ENCODE peak calls at places on chromosomes 5 and 9, in nine cellular contexts. One of them, this sample, is unnamed.
A peak's percentile ranks its signal among the peaks of the same experiment; 100 is the strongest.

GRCh38 chr5:146059349-146060220 is 45.8 kb downstream of the PLAC8L1 start:
- DNase-seq in AG04450: no peak
- DNase-seq in pancreas: no peak
- DNase-seq in GM23338: no peak
- DNase-seq in RWPE2: no peak
- DNase-seq in astrocyte: no peak
- DNase-seq in heart right ventricle: peak; percentile 56
- DNase-seq in MM.1S: no peak
- DNase-seq in osteocyte: no peak
- DNase-seq in this sample: no peak

GRCh38 chr5:139561655-139562451 is 714 bp downstream of the UBE2D2 start:
- DNase-seq in AG04450: no peak
- DNase-seq in pancreas: peak; percentile 39
- DNase-seq in GM23338: peak; percentile 45
- DNase-seq in RWPE2: peak; percentile 66
- DNase-seq in astrocyte: peak; percentile 25
- DNase-seq in heart right ventricle: peak; percentile 62
- DNase-seq in MM.1S: peak; percentile 44
- DNase-seq in osteocyte: peak; percentile 88
- DNase-seq in this sample: peak; percentile 64

GRCh38 chr5:151684690-151685361 is 1.9 kb downstream of the SPARC start:
- DNase-seq in AG04450: peak; percentile 94
- DNase-seq in pancreas: no peak
- DNase-seq in GM23338: peak; percentile 94
- DNase-seq in RWPE2: no peak
- DNase-seq in astrocyte: peak; percentile 95
- DNase-seq in heart right ventricle: no peak
- DNase-seq in MM.1S: no peak
- DNase-seq in osteocyte: peak; percentile 90
- DNase-seq in this sample: peak; percentile 84

GRCh38 chr9:76045217-76045616 is 154.7 kb downstream of the PCSK5 start:
- DNase-seq in AG04450: no peak
- DNase-seq in pancreas: no peak
- DNase-seq in GM23338: peak; percentile 74
- DNase-seq in RWPE2: no peak
- DNase-seq in astrocyte: no peak
- DNase-seq in heart right ventricle: no peak
- DNase-seq in MM.1S: no peak
- DNase-seq in osteocyte: no peak
- DNase-seq in this sample: no peak

GRCh38 chr9:123265833-123266232 is 2.6 kb downstream of the STRBP start:
- DNase-seq in AG04450: no peak
- DNase-seq in pancreas: no peak
- DNase-seq in GM23338: peak; percentile 29
- DNase-seq in RWPE2: no peak
- DNase-seq in astrocyte: no peak
- DNase-seq in heart right ventricle: no peak
- DNase-seq in MM.1S: peak; percentile 23
- DNase-seq in osteocyte: no peak
- DNase-seq in this sample: no peak

GRCh38 chr9:89813482-89813881 is 208.7 kb downstream of the GADD45G start:
- DNase-seq in AG04450: no peak
- DNase-seq in pancreas: no peak
- DNase-seq in GM23338: no peak
- DNase-seq in RWPE2: no peak
- DNase-seq in astrocyte: no peak
- DNase-seq in heart right ventricle: no peak
- DNase-seq in MM.1S: no peak
- DNase-seq in osteocyte: peak; percentile 36
- DNase-seq in this sample: no peak

GRCh38 chr5:156322666-156323065 is 4.3 kb upstream of the SGCD start:
- DNase-seq in AG04450: no peak
- DNase-seq in pancreas: no peak
- DNase-seq in GM23338: no peak
- DNase-seq in RWPE2: no peak
- DNase-seq in astrocyte: no peak
- DNase-seq in heart right ventricle: no peak
- DNase-seq in MM.1S: no peak
- DNase-seq in osteocyte: no peak
- DNase-seq in this sample: no peak

GRCh38 chr5:139426222-139426885 is 13.0 kb downstream of the DNAJC18 start:
- DNase-seq in AG04450: no peak
- DNase-seq in pancreas: no peak
- DNase-seq in GM23338: no peak
- DNase-seq in RWPE2: no peak
- DNase-seq in astrocyte: peak; percentile 76
- DNase-seq in heart right ventricle: no peak
- DNase-seq in MM.1S: no peak
- DNase-seq in osteocyte: no peak
- DNase-seq in this sample: no peak

GRCh38 chr5:9156282-9156681 is 389.6 kb downstream of the SEMA5A start:
- DNase-seq in AG04450: peak; percentile 30
- DNase-seq in pancreas: no peak
- DNase-seq in GM23338: peak; percentile 66
- DNase-seq in RWPE2: no peak
- DNase-seq in astrocyte: peak; percentile 29
- DNase-seq in heart right ventricle: no peak
- DNase-seq in MM.1S: no peak
- DNase-seq in osteocyte: no peak
- DNase-seq in this sample: peak; percentile 31

GRCh38 chr9:82334286-82334685 is 345.7 kb downstream of the SPATA31D1 start:
- DNase-seq in AG04450: no peak
- DNase-seq in pancreas: no peak
- DNase-seq in GM23338: no peak
- DNase-seq in RWPE2: no peak
- DNase-seq in astrocyte: peak; percentile 69
- DNase-seq in heart right ventricle: no peak
- DNase-seq in MM.1S: no peak
- DNase-seq in osteocyte: no peak
- DNase-seq in this sample: no peak

GRCh38 chr9:118630931-118631595 is 738.2 kb downstream of the BRINP1 start:
- DNase-seq in AG04450: no peak
- DNase-seq in pancreas: no peak
- DNase-seq in GM23338: no peak
- DNase-seq in RWPE2: no peak
- DNase-seq in astrocyte: peak; percentile 18
- DNase-seq in heart right ventricle: no peak
- DNase-seq in MM.1S: no peak
- DNase-seq in osteocyte: no peak
- DNase-seq in this sample: no peak

GRCh38 chr5:57839025-57839424 is 356.4 kb upstream of the ACTBL2 start:
- DNase-seq in AG04450: no peak
- DNase-seq in pancreas: no peak
- DNase-seq in GM23338: no peak
- DNase-seq in RWPE2: no peak
- DNase-seq in astrocyte: no peak
- DNase-seq in heart right ventricle: no peak
- DNase-seq in MM.1S: no peak
- DNase-seq in osteocyte: no peak
- DNase-seq in this sample: no peak

GRCh38 chr5:179530069-179530998 is 20.0 kb upstream of the RUFY1 start:
- DNase-seq in AG04450: no peak
- DNase-seq in pancreas: no peak
- DNase-seq in GM23338: peak; percentile 89
- DNase-seq in RWPE2: no peak
- DNase-seq in astrocyte: peak; percentile 10
- DNase-seq in heart right ventricle: peak; percentile 78
- DNase-seq in MM.1S: no peak
- DNase-seq in osteocyte: no peak
- DNase-seq in this sample: peak; percentile 52

GRCh38 chr9:676780-677458 is 164.6 kb upstream of the DMRT1 start:
- DNase-seq in AG04450: no peak
- DNase-seq in pancreas: no peak
- DNase-seq in GM23338: no peak
- DNase-seq in RWPE2: no peak
- DNase-seq in astrocyte: no peak
- DNase-seq in heart right ventricle: no peak
- DNase-seq in MM.1S: no peak
- DNase-seq in osteocyte: no peak
- DNase-seq in this sample: no peak

GRCh38 chr5:96509721-96510383 is 76.8 kb upstream of the PCSK1 start:
- DNase-seq in AG04450: peak; percentile 85
- DNase-seq in pancreas: no peak
- DNase-seq in GM23338: no peak
- DNase-seq in RWPE2: no peak
- DNase-seq in astrocyte: peak; percentile 93
- DNase-seq in heart right ventricle: no peak
- DNase-seq in MM.1S: no peak
- DNase-seq in osteocyte: no peak
- DNase-seq in this sample: no peak

GRCh38 chr9:8188720-8189407 is 389.3 kb upstream of the DMAC1 start:
- DNase-seq in AG04450: no peak
- DNase-seq in pancreas: no peak
- DNase-seq in GM23338: no peak
- DNase-seq in RWPE2: no peak
- DNase-seq in astrocyte: no peak
- DNase-seq in heart right ventricle: no peak
- DNase-seq in MM.1S: no peak
- DNase-seq in osteocyte: no peak
- DNase-seq in this sample: no peak

GRCh38 chr5:98275980-98276379 is 497.5 kb upstream of the RGMB start:
- DNase-seq in AG04450: no peak
- DNase-seq in pancreas: no peak
- DNase-seq in GM23338: no peak
- DNase-seq in RWPE2: no peak
- DNase-seq in astrocyte: no peak
- DNase-seq in heart right ventricle: no peak
- DNase-seq in MM.1S: no peak
- DNase-seq in osteocyte: no peak
- DNase-seq in this sample: no peak

GRCh38 chr9:35903049-35903448 is 3.0 kb upstream of the HRCT1 start:
- DNase-seq in AG04450: no peak
- DNase-seq in pancreas: no peak
- DNase-seq in GM23338: peak; percentile 77
- DNase-seq in RWPE2: no peak
- DNase-seq in astrocyte: peak; percentile 34
- DNase-seq in heart right ventricle: no peak
- DNase-seq in MM.1S: peak; percentile 85
- DNase-seq in osteocyte: peak; percentile 21
- DNase-seq in this sample: no peak

GRCh38 chr9:95120781-95121370 is 196.6 kb downstream of the FANCC start:
- DNase-seq in AG04450: no peak
- DNase-seq in pancreas: no peak
- DNase-seq in GM23338: no peak
- DNase-seq in RWPE2: no peak
- DNase-seq in astrocyte: no peak
- DNase-seq in heart right ventricle: no peak
- DNase-seq in MM.1S: no peak
- DNase-seq in osteocyte: no peak
- DNase-seq in this sample: no peak

DNA sequence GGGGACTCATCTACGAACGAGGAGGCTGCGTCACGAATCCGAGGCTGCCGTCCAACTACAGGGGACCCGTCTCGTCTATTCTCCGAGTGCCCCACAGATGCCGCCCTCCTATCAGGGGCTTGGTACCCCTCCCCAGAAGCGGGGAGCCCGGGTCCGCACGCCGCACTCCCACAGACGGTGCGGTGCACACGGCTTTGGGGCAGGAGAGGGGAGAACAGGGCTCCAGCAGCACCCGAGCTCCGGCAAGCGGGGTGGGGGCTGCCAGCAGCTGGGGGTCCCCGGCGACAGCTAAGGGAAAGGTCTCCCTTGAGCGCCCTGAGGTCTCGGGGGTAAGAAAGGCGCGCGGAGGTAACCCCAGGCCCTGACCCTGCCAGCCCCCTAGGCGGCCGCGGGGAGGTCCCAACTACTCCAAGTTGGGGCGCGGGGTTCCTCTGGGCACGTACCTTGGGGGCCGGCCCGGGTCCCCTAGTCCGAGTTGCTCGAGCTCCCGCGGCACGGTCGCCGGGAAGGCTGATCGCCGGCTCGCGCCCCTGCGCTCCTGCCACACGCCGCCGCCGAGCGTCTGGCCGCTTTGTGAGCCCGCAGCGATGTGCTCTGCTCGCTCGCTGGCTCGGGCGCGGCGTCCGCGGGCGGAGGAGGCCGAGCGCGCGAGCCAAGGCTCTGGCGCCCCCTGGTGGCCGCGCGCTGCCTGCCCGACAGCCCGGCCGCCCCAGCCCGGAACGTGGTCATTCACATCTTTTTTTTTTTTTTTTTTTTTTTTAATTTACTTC is at the start of gene SPOCK1:
- DNase-seq in AG04450: no peak
- DNase-seq in pancreas: peak; percentile 46
- DNase-seq in GM23338: peak; percentile 90
- DNase-seq in RWPE2: no peak
- DNase-seq in astrocyte: peak; percentile 39
- DNase-seq in heart right ventricle: peak; percentile 75
- DNase-seq in MM.1S: peak; percentile 77
- DNase-seq in osteocyte: peak; percentile 95
- DNase-seq in this sample: peak; percentile 86
- TF ChIP-seq CTCF in AG04450: peak; percentile 57
- TF ChIP-seq CTCF in pancreas: peak; percentile 86
- TF ChIP-seq CTCF in GM23338: peak; percentile 36
- TF ChIP-seq CTCF in RWPE2: peak; percentile 99
- TF ChIP-seq CTCF in astrocyte: peak; percentile 41
- TF ChIP-seq CTCF in heart right ventricle: peak; percentile 90
- TF ChIP-seq CTCF in MM.1S: peak; percentile 32
- TF ChIP-seq CTCF in osteocyte: peak; percentile 79
- TF ChIP-seq CTCF in this sample: peak; percentile 94

GRCh38 chr9:136625101-136626065 is 37.3 kb upstream of the EGFL7 start:
- DNase-seq in AG04450: no peak
- DNase-seq in pancreas: peak; percentile 87
- DNase-seq in GM23338: peak; percentile 57
- DNase-seq in RWPE2: no peak
- DNase-seq in astrocyte: peak; percentile 25
- DNase-seq in heart right ventricle: peak; percentile 93
- DNase-seq in MM.1S: no peak
- DNase-seq in osteocyte: no peak
- DNase-seq in this sample: peak; percentile 66
- TF ChIP-seq CTCF in AG04450: peak; percentile 40
- TF ChIP-seq CTCF in pancreas: no peak
- TF ChIP-seq CTCF in GM23338: no peak
- TF ChIP-seq CTCF in RWPE2: peak; percentile 65
- TF ChIP-seq CTCF in astrocyte: no peak
- TF ChIP-seq CTCF in heart right ventricle: no peak
- TF ChIP-seq CTCF in MM.1S: no peak
- TF ChIP-seq CTCF in osteocyte: peak; percentile 70
- TF ChIP-seq CTCF in this sample: no peak

DNA sequence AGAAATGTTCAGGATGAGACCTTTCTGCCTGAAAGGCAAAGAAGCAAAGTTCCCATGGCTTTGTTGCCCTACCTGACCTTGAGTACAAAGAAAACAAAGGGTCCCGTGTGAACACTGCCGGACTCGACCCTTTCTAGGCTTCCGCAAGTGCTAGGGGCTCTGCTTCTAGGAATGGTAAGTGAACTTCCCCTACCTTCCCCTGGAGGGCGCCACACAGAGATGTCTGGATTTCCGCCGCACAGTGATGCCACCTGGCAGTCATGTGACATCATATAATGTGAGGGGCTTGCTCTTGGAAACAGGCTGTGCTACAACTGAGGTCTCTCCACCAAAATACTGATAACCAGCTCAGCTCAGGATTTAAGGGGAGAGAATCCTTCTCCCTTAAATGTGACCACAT is 56.6 kb downstream of the HSD17B3 start:
- DNase-seq in AG04450: no peak
- DNase-seq in pancreas: no peak
- DNase-seq in GM23338: peak; percentile 68
- DNase-seq in RWPE2: no peak
- DNase-seq in astrocyte: no peak
- DNase-seq in heart right ventricle: no peak
- DNase-seq in MM.1S: no peak
- DNase-seq in osteocyte: no peak
- DNase-seq in this sample: no peak
- TF ChIP-seq CTCF in AG04450: no peak
- TF ChIP-seq CTCF in pancreas: no peak
- TF ChIP-seq CTCF in GM23338: peak; percentile 79
- TF ChIP-seq CTCF in RWPE2: no peak
- TF ChIP-seq CTCF in astrocyte: no peak
- TF ChIP-seq CTCF in heart right ventricle: no peak
- TF ChIP-seq CTCF in MM.1S: peak; percentile 5
- TF ChIP-seq CTCF in osteocyte: no peak
- TF ChIP-seq CTCF in this sample: no peak

GRCh38 chr5:65808818-65809217 is 86.8 kb downstream of the NLN start:
- DNase-seq in AG04450: no peak
- DNase-seq in pancreas: no peak
- DNase-seq in GM23338: no peak
- DNase-seq in RWPE2: no peak
- DNase-seq in astrocyte: peak; percentile 45
- DNase-seq in heart right ventricle: no peak
- DNase-seq in MM.1S: no peak
- DNase-seq in osteocyte: no peak
- DNase-seq in this sample: no peak
- TF ChIP-seq CTCF in AG04450: no peak
- TF ChIP-seq CTCF in pancreas: no peak
- TF ChIP-seq CTCF in GM23338: no peak
- TF ChIP-seq CTCF in RWPE2: no peak
- TF ChIP-seq CTCF in astrocyte: no peak
- TF ChIP-seq CTCF in heart right ventricle: no peak
- TF ChIP-seq CTCF in MM.1S: no peak
- TF ChIP-seq CTCF in osteocyte: no peak
- TF ChIP-seq CTCF in this sample: no peak

This sample was measured in adrenal gland.